ENCODE peak calls at places on chromosomes 12 and 14, in six cellular contexts. W is PC-3, X is AG09309, I is tibial artery, V is PC-9, T is MM.1S. Z is an unnamed sample.

GRCh38 chr12:45244561-45245348 is 28.9 kb downstream of the ANO6 start:
- DNase-seq in X (peak), V (no peak), I (no peak), T (peak), W (no peak), Z (no peak)

GRCh38 chr12:95440401-95440800 is 33.6 kb upstream of the METAP2 start:
- DNase-seq in X (no peak), W (no peak), T (no peak), V (no peak), I (no peak), Z (no peak)

GRCh38 chr12:93802293-93802692 is 125.1 kb downstream of the CRADD start:
- DNase-seq in I (no peak), V (no peak), X (no peak), W (no peak), T (no peak), Z (no peak)

GRCh38 chr14:88849717-88850116 is 25.3 kb downstream of the TTC8 start:
- DNase-seq in X (no peak), W (no peak), V (no peak), T (no peak), I (no peak), Z (no peak)

GRCh38 chr14:104968153-104968527 is 10.0 kb downstream of the AHNAK2 start:
- DNase-seq in V (peak), W (peak), T (no peak), I (peak), X (no peak), Z (no peak)

GRCh38 chr14:95058491-95058890 is 98.8 kb downstream of the DICER1 start:
- DNase-seq in W (no peak), V (no peak), T (no peak), I (no peak), X (no peak), Z (no peak)

GRCh38 chr14:32724864-32725550 is 213.7 kb upstream of the NPAS3 start:
- DNase-seq in V (no peak), T (no peak), X (peak), I (no peak), W (peak), Z (no peak)

GRCh38 chr14:99522025-99522401 is 40.8 kb downstream of the CCNK start:
- DNase-seq in W (no peak), T (no peak), X (no peak), V (no peak), I (no peak), Z (no peak)

GRCh38 chr14:51308872-51309271 is 68.8 kb downstream of the TMX1 start:
- DNase-seq in I (no peak), T (no peak), X (no peak), V (no peak), W (no peak), Z (no peak)

GRCh38 chr14:77961853-77962580 is 162.1 kb downstream of the ADCK1 start:
- DNase-seq in W (peak), I (no peak), X (no peak), T (no peak), V (no peak), Z (no peak)

GRCh38 chr14:80213602-80214001 is 2.3 kb upstream of the DIO2 start:
- DNase-seq in V (peak), W (peak), I (peak), T (peak), X (peak), Z (peak)

GRCh38 chr14:76846331-76847047 is 20.3 kb downstream of the LRRC74A start:
- DNase-seq in V (no peak), I (no peak), W (no peak), T (no peak), X (no peak), Z (no peak)

GRCh38 chr12:75366629-75367028 is 24.3 kb upstream of the GLIPR1L2 start:
- DNase-seq in W (no peak), T (no peak), I (no peak), V (no peak), X (no peak), Z (no peak)

GRCh38 chr14:105307052-105307727 is 6.4 kb upstream of the BRF1 start:
- DNase-seq in X (no peak), W (no peak), T (no peak), I (no peak), V (no peak), Z (no peak)

GRCh38 chr14:101243587-101244338 is 317.5 kb upstream of the DIO3 start:
- DNase-seq in T (no peak), W (no peak), I (no peak), X (no peak), V (no peak), Z (no peak)

GRCh38 chr14:105924951-105925591 is 398.7 kb downstream of the TMEM121 start:
- DNase-seq in T (no peak), W (no peak), I (peak), X (no peak), V (no peak), Z (no peak)

GRCh38 chr12:13390381-13390856 is 193.9 kb downstream of the EMP1 start:
- DNase-seq in T (no peak), V (peak), W (peak), X (peak), I (peak), Z (no peak)

GRCh38 chr12:49891012-49891411 is 12.7 kb downstream of the FAIM2 start:
- DNase-seq in T (no peak), X (no peak), I (no peak), W (no peak), V (no peak), Z (no peak)

GRCh38 chr12:82182601-82183000 is 175.6 kb downstream of the CCDC59 start:
- DNase-seq in I (no peak), X (no peak), W (peak), T (no peak), V (peak), Z (no peak)

GRCh38 chr12:82187595-82187994 is 170.6 kb downstream of the CCDC59 start:
- DNase-seq in V (no peak), I (no peak), W (no peak), T (no peak), X (no peak), Z (no peak)

GRCh38 chr12:82186282-82186681 is 171.9 kb downstream of the CCDC59 start:
- DNase-seq in T (no peak), X (no peak), V (no peak), W (no peak), I (no peak), Z (no peak)

GRCh38 chr12:82184844-82185243 is 173.3 kb downstream of the CCDC59 start:
- DNase-seq in W (no peak), X (no peak), T (no peak), V (no peak), I (no peak), Z (no peak)
- TF ChIP-seq CTCF in W (no peak), X (no peak), T (no peak), V (no peak), I (no peak), Z (no peak)

DNA sequence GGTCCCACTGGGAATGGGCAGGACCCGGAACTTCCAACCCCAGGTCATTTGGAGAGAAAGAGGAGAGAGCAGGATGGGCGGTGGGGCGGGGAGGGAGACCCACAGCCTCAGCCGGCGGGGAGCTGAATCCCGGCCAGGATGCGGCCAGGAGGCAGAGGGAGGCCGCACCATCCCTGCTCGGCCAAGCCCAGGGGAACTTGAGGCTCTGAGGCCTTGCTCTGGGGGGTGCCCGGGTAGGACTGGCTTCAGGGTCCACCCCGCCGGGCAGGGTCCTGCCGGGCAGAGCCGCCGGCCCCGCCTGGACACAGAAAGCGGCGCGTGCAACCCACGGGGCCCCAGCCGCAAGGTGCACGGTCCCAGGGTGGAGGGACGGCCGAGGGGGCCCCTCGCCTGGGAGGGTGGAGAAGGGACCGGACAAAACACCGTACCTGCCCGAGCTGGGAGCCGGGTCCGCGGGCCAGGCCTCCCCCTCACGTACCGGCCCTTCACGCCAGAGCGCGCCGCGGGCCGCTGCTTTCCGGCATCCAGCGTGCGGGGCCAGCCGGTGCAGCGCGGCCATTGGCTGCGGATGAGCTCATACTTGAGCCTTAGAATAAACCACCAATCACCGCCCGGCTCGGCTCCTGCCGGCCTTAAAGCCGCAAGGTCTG is at the start of gene RPS6KL1:
- DNase-seq in I (peak), W (peak), V (peak), T (peak), X (no peak), Z (no peak)
- H3K4me3 ChIP-seq in I (peak), W (peak), V (peak), T (peak), X (peak), Z (peak)

GRCh38 chr12:5458229-5459050 is 26.5 kb downstream of the NTF3 start:
- DNase-seq in T (no peak), V (no peak), X (no peak), W (no peak), I (no peak), Z (no peak)
- TF ChIP-seq CTCF in T (no peak), V (no peak), X (no peak), W (no peak), I (no peak), Z (no peak)

GRCh38 chr12:104602901-104603300 is 146.2 kb downstream of the CHST11 start:
- DNase-seq in T (no peak), X (no peak), W (peak), V (peak), I (no peak), Z (no peak)

GRCh38 chr12:104603545-104603973 is 146.8 kb downstream of the CHST11 start:
- DNase-seq in V (no peak), T (no peak), W (peak), X (no peak), I (no peak), Z (no peak)

GRCh38 chr12:104605685-104606084 is 148.9 kb downstream of the CHST11 start:
- DNase-seq in V (no peak), T (no peak), W (no peak), I (peak), X (no peak), Z (no peak)

GRCh38 chr12:104604995-104605675 is 148.4 kb downstream of the CHST11 start:
- DNase-seq in X (no peak), T (no peak), V (no peak), W (no peak), I (peak), Z (no peak)

GRCh38 chr12:104604070-104604994 is 147.6 kb downstream of the CHST11 start:
- DNase-seq in X (peak), T (no peak), W (peak), I (peak), V (peak), Z (peak)
- H3K4me3 ChIP-seq in X (no peak), T (no peak), W (peak), I (no peak), V (peak), Z (peak)

GRCh38 chr12:56221757-56222530 is at the start of gene RNF41:
- DNase-seq in T (peak), V (peak), W (peak), I (peak), X (peak), Z (peak)
- TF ChIP-seq CTCF in T (no peak), V (no peak), W (no peak), I (no peak), X (no peak), Z (peak)

GRCh38 chr14:60651051-60651935 is 2.0 kb upstream of the SIX1 start:
- DNase-seq in T (no peak), I (no peak), X (no peak), V (no peak), W (no peak), Z (no peak)

GRCh38 chr14:60648169-60648933 is 926 bp downstream of the SIX1 start:
- DNase-seq in W (peak), I (peak), X (no peak), V (peak), T (no peak), Z (no peak)

GRCh38 chr14:60648934-60649814 is at the start of gene SIX1:
- DNase-seq in I (peak), W (peak), T (peak), X (peak), V (peak), Z (no peak)

GRCh38 chr14:60650382-60650961 is 1.2 kb upstream of the SIX1 start:
- DNase-seq in X (no peak), T (no peak), W (peak), I (no peak), V (peak), Z (no peak)

DNA sequence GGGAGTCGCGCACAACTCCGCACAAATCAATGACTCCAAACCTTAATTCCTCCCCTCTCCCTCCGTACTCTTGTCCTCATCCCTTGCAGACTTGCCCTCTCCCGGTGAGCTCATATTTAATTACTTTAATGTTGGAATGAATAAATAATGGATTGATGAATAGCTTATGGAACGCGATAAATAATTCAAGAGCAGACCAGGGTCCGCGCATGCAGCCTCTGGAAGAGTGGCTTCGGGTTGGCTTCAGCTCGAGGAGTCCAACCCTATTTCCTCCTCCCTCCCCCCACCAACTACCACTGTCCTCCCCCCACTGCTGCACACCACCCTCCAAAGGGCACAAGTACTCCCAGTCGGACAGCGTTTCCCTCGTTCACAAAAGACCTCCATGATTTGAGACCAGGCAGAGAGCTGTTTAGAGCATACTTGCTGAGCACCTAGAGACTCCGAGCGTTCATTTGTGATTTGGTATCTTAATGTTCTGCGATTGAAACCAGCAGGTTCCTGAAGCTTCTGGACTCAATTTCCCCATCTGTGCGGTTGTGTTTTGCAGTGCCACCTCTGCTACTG is 621 bp upstream of the SIX1 start:
- DNase-seq in T (no peak), I (no peak), X (no peak), V (peak), W (peak), Z (no peak)
- H3K4me3 ChIP-seq in T (peak), I (peak), X (peak), V (peak), W (peak), Z (no peak)

GRCh38 chr12:58930770-58931324 is 10.5 kb upstream of the LRIG3 start:
- DNase-seq in W (no peak), T (no peak), V (no peak), X (no peak), I (no peak), Z (no peak)

GRCh38 chr12:58934528-58934927 is 14.2 kb upstream of the LRIG3 start:
- DNase-seq in X (no peak), I (no peak), V (no peak), W (no peak), T (no peak), Z (no peak)

GRCh38 chr12:58927112-58927511 is 6.8 kb upstream of the LRIG3 start:
- DNase-seq in V (no peak), T (no peak), I (no peak), W (no peak), X (no peak), Z (no peak)

GRCh38 chr12:58933068-58933681 is 12.9 kb upstream of the LRIG3 start:
- DNase-seq in T (no peak), I (no peak), W (no peak), V (no peak), X (no peak), Z (no peak)

GRCh38 chr12:58931518-58931917 is 11.2 kb upstream of the LRIG3 start:
- DNase-seq in V (no peak), W (no peak), I (no peak), X (no peak), T (no peak), Z (no peak)
- TF ChIP-seq CTCF in V (no peak), W (peak), I (no peak), X (no peak), T (peak), Z (no peak)

Z was measured in GM12864.